ENCODE peak calls at places on chromosomes 12 and 14, in five cellular contexts. P, O, Y, F and I are unnamed samples.
A peak's percentile ranks its signal among the peaks of the same experiment; 100 is the strongest.

GRCh38 chr14:54487771-54488170 is 1.0 kb downstream of the GMFB start:
- DNase-seq in P (peak; percentile 44), O (no peak), Y (no peak), F (no peak), I (no peak)

GRCh38 chr14:60274448-60274847 is 25.4 kb downstream of the PPM1A start:
- DNase-seq in P (no peak), O (no peak), Y (no peak), F (peak; percentile 52), I (no peak)

GRCh38 chr12:68406134-68406576 is 74.0 kb upstream of the MDM1 start:
- DNase-seq in P (peak; percentile 52), O (no peak), Y (no peak), F (peak; percentile 10), I (peak; percentile 92)

GRCh38 chr12:68370667-68371066 is 38.5 kb upstream of the MDM1 start:
- DNase-seq in P (no peak), O (no peak), Y (no peak), F (no peak), I (no peak)

GRCh38 chr12:65123435-65124063 is 2.4 kb upstream of the WIF1 start:
- DNase-seq in P (peak; percentile 67), O (no peak), Y (no peak), F (peak; percentile 15), I (no peak)

GRCh38 chr14:75435473-75435872 is 7.7 kb downstream of the JDP2 start:
- DNase-seq in P (no peak), O (no peak), Y (no peak), F (no peak), I (no peak)

GRCh38 chr14:34722723-34723545 is 8.5 kb upstream of the CFL2 start:
- DNase-seq in P (peak; percentile 69), O (peak; percentile 61), Y (no peak), F (peak; percentile 71), I (no peak)

GRCh38 chr12:27176765-27177164 is 67.3 kb upstream of the STK38L start:
- DNase-seq in P (no peak), O (no peak), Y (peak; percentile 83), F (no peak), I (no peak)

GRCh38 chr14:98069712-98070133 is 1202.3 kb downstream of the BCL11B start:
- DNase-seq in P (peak; percentile 60), O (no peak), Y (no peak), F (peak; percentile 0), I (no peak)

GRCh38 chr12:69639400-69640016 is 28.8 kb upstream of the LRRC10 start:
- DNase-seq in P (peak; percentile 85), O (peak; percentile 61), Y (peak; percentile 33), F (peak; percentile 52), I (peak; percentile 86)

GRCh38 chr14:24435998-24436354 is 6.2 kb downstream of the KHNYN start:
- DNase-seq in P (no peak), O (no peak), Y (no peak), F (no peak), I (no peak)

GRCh38 chr14:99831915-99832314 is 38.7 kb downstream of the EML1 start:
- DNase-seq in P (no peak), O (no peak), Y (no peak), F (no peak), I (no peak)

GRCh38 chr14:70748422-70748821 is 60.9 kb downstream of the MAP3K9 start:
- DNase-seq in P (no peak), O (no peak), Y (no peak), F (no peak), I (no peak)

GRCh38 chr14:105383083-105383730 is 15.1 kb upstream of the TEX22 start:
- DNase-seq in P (no peak), O (no peak), Y (no peak), F (no peak), I (peak; percentile 73)

GRCh38 chr12:116153983-116154382 is 123.5 kb downstream of the MED13L start:
- DNase-seq in P (peak; percentile 31), O (no peak), Y (no peak), F (no peak), I (no peak)

GRCh38 chr14:100586520-100587247 is 533 bp downstream of the BEGAIN start:
- DNase-seq in P (peak; percentile 47), O (peak; percentile 67), Y (no peak), F (no peak), I (peak; percentile 48)

GRCh38 chr14:77309122-77309521 is 11.6 kb downstream of the POMT2 start:
- DNase-seq in P (no peak), O (no peak), Y (no peak), F (no peak), I (no peak)

DNA sequence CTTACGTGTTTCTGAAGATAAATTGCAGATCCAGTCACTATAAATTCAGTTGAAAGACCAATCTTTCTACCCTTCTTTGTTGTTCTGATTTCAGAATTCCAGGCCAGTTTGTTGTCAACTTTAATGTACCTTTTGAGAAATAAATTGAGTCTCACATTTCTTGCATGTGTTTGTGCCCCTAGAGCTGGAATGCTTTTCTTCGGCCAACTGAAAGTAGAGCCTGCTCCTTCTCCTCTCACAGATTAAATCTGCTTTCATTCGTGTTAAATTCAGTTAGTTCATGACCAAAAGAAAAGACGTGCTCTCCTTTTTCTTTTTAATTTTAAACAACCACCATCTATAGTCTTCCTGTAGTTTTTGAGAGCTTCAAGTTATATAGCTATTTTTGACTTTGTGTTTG is 22.9 kb downstream of the SOCS2 start:
- DNase-seq in P (no peak), O (no peak), Y (no peak), F (no peak), I (no peak)
- TF ChIP-seq CTCF in P (no peak), O (no peak), Y (no peak), F (no peak), I (no peak)

DNA sequence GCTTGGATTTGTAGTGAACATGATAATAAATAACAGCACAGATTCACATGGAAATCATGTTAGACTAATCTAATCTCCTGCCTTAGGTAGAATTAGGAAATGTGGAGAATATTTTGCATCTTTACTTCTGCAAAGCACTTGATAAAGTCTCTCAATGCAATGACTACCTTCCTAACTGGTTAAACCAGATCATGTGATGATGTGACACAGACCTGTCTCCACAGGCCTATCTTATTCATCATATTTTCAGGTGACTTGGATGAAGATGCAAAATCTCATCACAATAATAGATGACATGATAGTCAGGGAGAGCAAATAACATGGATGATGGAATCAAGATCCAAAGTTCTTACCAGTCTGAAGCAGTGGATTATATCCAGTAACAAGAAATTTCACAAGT is 38.5 kb upstream of the RNASE1 start:
- DNase-seq in P (no peak), O (no peak), Y (no peak), F (no peak), I (no peak)
- H3K27ac ChIP-seq in P (no peak overlapping the region), O (no peak overlapping the region), Y (no peak overlapping the region), F (no peak overlapping the region), I (no peak overlapping the region)

DNA sequence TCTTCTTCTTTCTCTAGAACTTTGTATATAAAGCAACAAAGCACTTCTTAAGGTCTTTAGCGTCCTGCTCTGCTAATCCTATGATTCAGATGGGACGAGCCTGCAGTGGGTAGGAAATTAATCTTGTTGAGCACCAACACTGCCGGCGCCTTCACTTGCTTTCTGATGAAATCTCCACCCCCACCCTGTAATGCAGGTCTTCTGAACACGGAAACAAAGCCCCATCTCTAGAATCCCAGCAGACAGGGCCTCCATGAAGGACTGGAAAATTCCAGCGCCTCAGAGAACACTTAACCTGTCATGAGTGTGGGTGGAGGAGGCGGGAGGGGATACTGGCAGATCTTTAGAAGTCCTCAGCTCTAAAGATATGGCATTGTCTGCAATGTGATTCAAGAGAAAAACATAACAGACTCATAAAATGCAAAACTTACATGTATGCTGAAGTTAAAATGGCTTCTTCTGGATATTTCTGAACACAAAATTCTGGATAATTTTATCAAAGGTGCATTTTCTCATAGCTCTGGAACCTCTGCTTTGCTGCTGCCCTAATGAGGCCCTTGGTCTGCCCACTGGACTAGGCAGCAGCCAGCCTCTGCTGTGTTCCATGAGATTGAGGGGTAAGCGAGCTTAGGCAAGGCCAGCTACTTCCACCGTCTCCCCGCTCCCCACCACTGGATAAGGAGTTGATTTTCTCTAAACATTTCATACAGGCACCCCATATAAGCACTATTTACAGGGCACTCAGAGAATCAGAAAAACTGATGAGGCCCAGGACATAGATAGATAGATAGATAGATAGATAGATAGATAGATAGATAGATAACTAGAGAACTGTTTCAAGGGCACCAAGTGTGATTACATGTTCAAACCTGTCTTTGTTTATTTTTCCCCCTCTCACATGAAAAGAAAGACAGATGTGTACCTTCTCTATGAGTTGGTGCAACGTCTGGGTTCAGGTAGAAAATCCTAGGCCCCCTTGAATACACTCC is 43.1 kb downstream of the ZFP36L1 start:
- DNase-seq in P (no peak), O (no peak), Y (no peak), F (no peak), I (no peak)
- TF ChIP-seq POLR2AphosphoS5 in P (no peak), O (no peak), Y (no peak), F (no peak), I (no peak)

GRCh38 chr12:52026267-52026666 is 19.5 kb downstream of the TAMALIN start:
- DNase-seq in P (no peak), O (no peak), Y (no peak), F (no peak), I (no peak)

GRCh38 chr12:52023182-52023975 is 16.6 kb downstream of the TAMALIN start:
- DNase-seq in P (peak; percentile 86), O (peak; percentile 62), Y (no peak), F (peak; percentile 59), I (peak; percentile 98)

GRCh38 chr12:52023976-52024688 is 17.4 kb downstream of the TAMALIN start:
- DNase-seq in P (no peak), O (no peak), Y (no peak), F (no peak), I (no peak)

GRCh38 chr12:52027085-52027843 is 20.5 kb downstream of the TAMALIN start:
- DNase-seq in P (no peak), O (no peak), Y (no peak), F (no peak), I (no peak)

GRCh38 chr12:52025301-52026172 is 18.8 kb downstream of the TAMALIN start:
- DNase-seq in P (peak; percentile 93), O (peak; percentile 86), Y (peak; percentile 74), F (peak; percentile 80), I (peak; percentile 91)
- TF ChIP-seq CTCF in P (peak; percentile 100), O (peak; percentile 84), Y (peak; percentile 99), F (peak; percentile 91), I (peak; percentile 97)

DNA sequence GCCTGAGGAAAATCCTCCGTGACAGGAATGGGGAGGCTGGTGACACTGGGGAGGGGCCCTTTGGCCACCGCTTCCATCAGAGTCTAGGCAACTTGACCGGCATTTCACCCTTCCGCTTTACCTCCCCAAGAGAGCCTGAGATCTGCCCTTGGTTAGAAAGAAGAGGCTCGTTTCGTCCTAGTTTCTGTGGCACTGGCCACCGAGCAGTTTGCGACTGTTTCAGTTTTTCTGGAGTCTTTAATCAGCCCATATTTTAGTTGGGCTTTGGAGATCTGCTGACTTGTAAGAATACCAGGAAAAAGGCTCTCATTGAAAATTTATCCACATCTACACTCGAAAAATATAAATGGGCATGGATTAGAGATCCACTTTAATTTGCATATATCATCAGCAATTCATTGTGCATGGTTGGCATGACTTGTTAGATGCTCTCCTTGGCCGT is 414 bp upstream of the ANKS1B start:
- DNase-seq in P (no peak), O (no peak), Y (no peak), F (no peak), I (no peak)
- H3K27ac ChIP-seq in P (no peak overlapping the region), O (no peak overlapping the region), Y (peak overlapping the region; percentile 81), F (no peak overlapping the region), I (peak overlapping the region; percentile 36)

GRCh38 chr12:6096527-6096926 is 27.9 kb downstream of the VWF start:
- DNase-seq in P (no peak), O (no peak), Y (no peak), F (no peak), I (no peak)
- TF ChIP-seq POLR2AphosphoS5 in P (no peak), O (no peak), Y (no peak), F (no peak), I (no peak)

GRCh38 chr14:91317381-91318313 is 73.1 kb upstream of the GPR68 start:
- DNase-seq in P (no peak), O (no peak), Y (no peak), F (no peak), I (peak; percentile 97)
- TF ChIP-seq CTCF in P (no peak), O (no peak), Y (no peak), F (no peak), I (no peak)

GRCh38 chr12:45260854-45261253 is 45.0 kb downstream of the ANO6 start:
- DNase-seq in P (no peak), O (no peak), Y (no peak), F (no peak), I (no peak)
- H3K27ac ChIP-seq in P (no peak overlapping the region), O (no peak overlapping the region), Y (peak overlapping the region; percentile 88), F (peak overlapping the region; percentile 82), I (no peak overlapping the region)